ENCODE peak calls at places on chromosome 14, in eight cellular contexts. R is stimulated activated CD8-positive, alpha-beta memory T cell treated with anti-CD3 and anti-CD28 coated beads, Interleukin-7, amount 100 ng/mL, for 1 hour; L is mucosa of gallbladder; V is hippocampal formation; C is NCI-H1694 treated with DMSO at 0.1 percent for 48 hours; Z is GM12892; Y is NAMALWA; X is AG08396. W is an unnamed sample.

GRCh38 chr14:105400016-105400415 is 1.7 kb downstream of the TEX22 start:
- DNase-seq in V (no peak), R (no peak), Y (no peak), C (no peak), X (no peak), L (no peak), Z (no peak), W (no peak)

GRCh38 chr14:105094193-105094907 is 29.1 kb upstream of the GPR132 start:
- DNase-seq in X (peak; percentile 12), C (no peak), Z (no peak), R (no peak), L (no peak), Y (no peak), V (no peak), W (no peak)

GRCh38 chr14:102592969-102593840 is 756 bp downstream of the RCOR1 start:
- DNase-seq in R (peak; percentile 25), C (no peak), Z (no peak), L (peak; percentile 28), Y (peak; percentile 74), X (peak; percentile 81), V (peak; percentile 31), W (no peak)

GRCh38 chr14:64115401-64115800 is 178.8 kb downstream of the ESR2 start:
- DNase-seq in V (no peak), R (no peak), C (no peak), X (no peak), L (no peak), Z (no peak), Y (no peak), W (no peak)

GRCh38 chr14:33457021-33457420 is 493.9 kb downstream of the EGLN3 start:
- DNase-seq in Y (no peak), C (no peak), Z (no peak), V (no peak), L (no peak), X (no peak), R (no peak), W (no peak)

GRCh38 chr14:20848316-20848954 is 42.8 kb upstream of the RNASE3 start:
- DNase-seq in L (no peak), Z (no peak), R (no peak), C (no peak), Y (no peak), X (peak; percentile 20), V (no peak), W (no peak)

GRCh38 chr14:99529899-99530298 is 48.7 kb downstream of the CCNK start:
- DNase-seq in C (peak; percentile 19), V (no peak), Z (no peak), X (no peak), L (no peak), Y (no peak), R (no peak), W (no peak)

GRCh38 chr14:37384870-37385596 is 187.3 kb downstream of the MIPOL1 start:
- DNase-seq in C (no peak), L (no peak), V (no peak), X (no peak), R (no peak), Z (no peak), Y (no peak), W (no peak)

GRCh38 chr14:54146601-54147000 is 190.0 kb upstream of the BMP4 start:
- DNase-seq in R (no peak), L (no peak), V (no peak), X (no peak), Z (no peak), Y (no peak), C (no peak), W (no peak)

GRCh38 chr14:105047283-105048016 is 17.8 kb downstream of the GPR132 start:
- DNase-seq in R (no peak), X (no peak), C (no peak), Z (no peak), Y (no peak), L (no peak), V (no peak), W (no peak)

GRCh38 chr14:36243183-36243582 is 66.7 kb upstream of the PTCSC3 start:
- DNase-seq in X (no peak), L (no peak), C (no peak), Z (no peak), V (no peak), R (no peak), Y (no peak), W (no peak)

GRCh38 chr14:106549064-106549463 is 1022.7 kb downstream of the TMEM121 start:
- DNase-seq in C (no peak), R (no peak), Z (no peak), Y (no peak), V (no peak), X (no peak), L (no peak), W (no peak)

GRCh38 chr14:34951286-34951685 is 31.5 kb upstream of the SRP54 start:
- DNase-seq in Y (no peak), V (no peak), Z (no peak), C (no peak), X (no peak), R (no peak), L (no peak), W (no peak)

GRCh38 chr14:75374911-75375310 is 52.9 kb upstream of the JDP2 start:
- DNase-seq in Y (no peak), L (no peak), R (no peak), V (no peak), C (no peak), X (no peak), Z (no peak), W (no peak)

GRCh38 chr14:71266994-71267636 is 359.9 kb downstream of the PCNX1 start:
- DNase-seq in X (no peak), Z (no peak), V (no peak), C (no peak), L (no peak), R (no peak), Y (no peak), W (no peak)

GRCh38 chr14:88323086-88323519 is at the start of gene KCNK10:
- DNase-seq in L (no peak), V (no peak), Z (no peak), R (no peak), C (peak; percentile 62), Y (no peak), X (no peak), W (no peak)

GRCh38 chr14:72549848-72550247 is 344.1 kb downstream of the DPF3 start:
- DNase-seq in C (no peak), Z (no peak), R (no peak), X (no peak), L (no peak), V (no peak), Y (no peak), W (no peak)

GRCh38 chr14:61380984-61381383 is 59.6 kb downstream of the PRKCH start:
- DNase-seq in C (no peak), R (no peak), V (no peak), Z (no peak), L (no peak), X (no peak), Y (no peak), W (no peak)

GRCh38 chr14:34874386-34875030 is 652 bp downstream of the BAZ1A start:
- DNase-seq in Y (peak; percentile 56), Z (peak; percentile 34), X (peak; percentile 71), L (peak; percentile 31), V (peak; percentile 55), C (peak; percentile 35), R (peak; percentile 20), W (no peak)

GRCh38 chr14:105710119-105711057 is 184.0 kb downstream of the TMEM121 start:
- DNase-seq in L (no peak), C (no peak), X (no peak), Z (no peak), Y (no peak), R (no peak), V (no peak), W (no peak)

GRCh38 chr14:75995372-75996041 is 9.9 kb downstream of the IFT43 start:
- DNase-seq in L (peak; percentile 53), X (peak; percentile 82), V (no peak), Y (no peak), C (no peak), R (no peak), Z (no peak), W (no peak)

GRCh38 chr14:77641534-77642341 is 25.3 kb upstream of the SPTLC2 start:
- DNase-seq in R (peak; percentile 43), L (peak; percentile 75), C (no peak), X (peak; percentile 86), Z (peak; percentile 61), Y (peak; percentile 40), V (peak; percentile 51), W (no peak)

GRCh38 chr14:65263161-65263788 is 149.3 kb upstream of the FUT8 start:
- DNase-seq in X (no peak), Y (no peak), L (no peak), V (no peak), R (no peak), Z (no peak), C (no peak), W (no peak)

GRCh38 chr14:22952418-22952817 is 4.5 kb downstream of the HAUS4 start:
- DNase-seq in L (no peak), C (no peak), Z (no peak), V (no peak), R (no peak), Y (no peak), X (no peak), W (no peak)

GRCh38 chr14:41498959-41499358 is 107.7 kb upstream of the LRFN5 start:
- DNase-seq in L (no peak), C (no peak), X (no peak), V (no peak), R (no peak), Z (no peak), Y (no peak), W (no peak)

GRCh38 chr14:92747701-92748258 is 647 bp downstream of the LGMN start:
- DNase-seq in L (no peak), V (no peak), Z (no peak), X (peak; percentile 36), C (peak; percentile 22), Y (peak; percentile 47), R (no peak), W (no peak)

GRCh38 chr14:74038015-74038859 is 19.1 kb downstream of the BBOF1 start:
- DNase-seq in Z (no peak), X (peak; percentile 32), L (no peak), Y (peak; percentile 69), V (no peak), C (peak; percentile 87), R (no peak), W (no peak)

GRCh38 chr14:63647696-63648410 is 6.2 kb upstream of the WDR89 start:
- DNase-seq in Y (no peak), C (no peak), Z (no peak), L (no peak), V (no peak), R (no peak), X (no peak), W (no peak)

GRCh38 chr14:22200977-22201605 is 387.9 kb downstream of the DAD1 start:
- DNase-seq in C (peak; percentile 7), L (no peak), Z (no peak), R (no peak), V (no peak), Y (peak; percentile 82), X (peak; percentile 39), W (no peak)

GRCh38 chr14:96576937-96577336 is 74.8 kb downstream of the PAPOLA start:
- DNase-seq in R (no peak), X (no peak), Z (no peak), L (no peak), Y (peak; percentile 30), V (no peak), C (no peak), W (no peak)

GRCh38 chr14:60266021-60266937 is 17.3 kb downstream of the PPM1A start:
- DNase-seq in R (no peak), Y (peak; percentile 42), V (no peak), X (peak; percentile 16), C (peak; percentile 17), Z (no peak), L (no peak), W (no peak)

GRCh38 chr14:53391156-53391555 is 238.0 kb upstream of the DDHD1 start:
- DNase-seq in C (no peak), X (peak; percentile 23), R (no peak), L (no peak), Y (no peak), Z (no peak), V (no peak), W (no peak)

GRCh38 chr14:87994974-87995373 is 2.0 kb upstream of the GALC start:
- DNase-seq in L (no peak), R (no peak), X (no peak), V (no peak), C (no peak), Z (no peak), Y (no peak), W (no peak)

GRCh38 chr14:35814371-35815005 is 5.4 kb upstream of the RALGAPA1 start:
- DNase-seq in R (peak; percentile 51), Y (peak; percentile 74), C (peak; percentile 59), L (peak; percentile 67), V (peak; percentile 25), Z (no peak), X (peak; percentile 45), W (no peak)